ENCODE peak calls at places on chromosomes 6 and 20, in eight cellular contexts. E is uterus, U is stomach, F is H1, T is NB4, Q is HepG2, L is endothelial cell of umbilical vein, S is adrenal gland. G is an unnamed sample.

GRCh38 chr20:36313936-36314335 is 7.8 kb downstream of the DLGAP4 start:
- DNase-seq in E (no peak), U (no peak), F (no peak), T (no peak), Q (no peak), L (no peak), S (peak), G (no peak)

GRCh38 chr6:31626952-31627351 is 6.4 kb downstream of the PRRC2A start:
- DNase-seq in E (no peak), U (no peak), F (no peak), T (no peak), Q (no peak), L (no peak), S (no peak), G (no peak)

GRCh38 chr6:145736854-145737181 is 1.5 kb upstream of the EPM2A start:
- DNase-seq in E (peak), U (no peak), F (no peak), T (no peak), Q (no peak), L (peak), S (no peak), G (no peak)

GRCh38 chr6:47230579-47230978 is 79.1 kb downstream of the TNFRSF21 start:
- DNase-seq in E (no peak), U (no peak), F (no peak), T (no peak), Q (peak), L (no peak), S (no peak), G (no peak)

GRCh38 chr6:13354331-13355042 is 26.1 kb upstream of the TBC1D7 start:
- DNase-seq in E (no peak), U (no peak), F (no peak), T (peak), Q (no peak), L (peak), S (no peak), G (no peak)

GRCh38 chr20:4469910-4470309 is 251.8 kb upstream of the PRND start:
- DNase-seq in E (no peak), U (no peak), F (no peak), T (no peak), Q (no peak), L (no peak), S (no peak), G (no peak)

GRCh38 chr6:170266061-170266825 is 24.6 kb downstream of the DLL1 start:
- DNase-seq in E (no peak), U (no peak), F (no peak), T (peak), Q (no peak), L (no peak), S (no peak), G (no peak)

GRCh38 chr20:34585019-34585418 is 26.5 kb downstream of the MAP1LC3A start:
- DNase-seq in E (no peak), U (no peak), F (no peak), T (no peak), Q (no peak), L (no peak), S (no peak), G (no peak)

GRCh38 chr6:169960891-169961611 is 209.6 kb downstream of the ERMARD start:
- DNase-seq in E (no peak), U (peak), F (no peak), T (peak), Q (no peak), L (no peak), S (peak), G (no peak)

GRCh38 chr20:63734111-63734945 is 2.1 kb upstream of the LIME1 start:
- DNase-seq in E (no peak), U (no peak), F (no peak), T (no peak), Q (no peak), L (no peak), S (no peak), G (no peak)
- TF ChIP-seq POLR2A in E (no peak), U (no peak), F (no peak), T (no peak), Q (no peak), L (no peak), S (no peak), G (no peak)

GRCh38 chr20:50724851-50725721 is 6.3 kb upstream of the PARD6B start:
- DNase-seq in E (peak), U (peak), F (no peak), T (peak), Q (peak), L (no peak), S (peak), G (peak)
- TF ChIP-seq POLR2A in E (no peak), U (no peak), F (no peak), T (no peak), Q (no peak), L (no peak), S (peak), G (no peak)

DNA sequence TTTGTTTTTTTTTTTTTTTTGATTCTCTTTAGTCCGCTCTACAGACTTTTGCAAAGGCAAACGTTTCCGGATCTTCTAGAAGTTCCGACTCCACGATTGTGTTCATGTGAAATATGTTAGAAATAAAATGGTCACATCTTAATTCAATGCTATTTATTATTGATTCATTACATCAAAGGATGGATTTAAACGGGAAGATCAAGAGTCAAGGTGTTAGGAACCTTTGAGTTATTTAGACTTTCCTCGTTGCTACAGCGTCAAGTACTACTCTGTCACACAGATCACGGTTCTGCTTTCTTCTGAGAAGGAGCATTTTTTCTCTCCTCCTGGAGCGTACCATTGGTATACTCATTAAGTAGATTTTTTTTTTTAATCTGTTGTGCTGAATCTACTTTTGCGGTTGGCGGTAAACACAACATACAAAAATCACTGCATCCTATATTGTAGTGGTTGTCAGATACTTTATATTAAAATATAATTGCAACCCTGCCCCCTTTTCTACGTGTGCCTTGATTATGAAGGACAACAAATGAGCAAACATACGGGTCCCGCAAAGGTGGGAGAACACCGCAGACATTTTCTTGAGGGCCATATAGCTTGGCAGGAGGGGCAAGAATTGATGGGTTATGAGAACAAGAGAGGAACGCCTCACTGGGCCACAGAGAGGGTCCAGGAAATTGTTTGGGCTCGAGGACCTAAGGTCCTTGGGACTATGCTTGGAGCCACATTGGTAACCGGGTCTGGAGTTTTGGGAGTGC is 17.5 kb downstream of the HMGN4 start:
- DNase-seq in E (no peak), U (no peak), F (no peak), T (peak), Q (no peak), L (no peak), S (no peak), G (no peak)
- TF ChIP-seq POLR2A in E (no peak), U (no peak), F (no peak), T (no peak), Q (no peak), L (no peak), S (no peak), G (no peak)

DNA sequence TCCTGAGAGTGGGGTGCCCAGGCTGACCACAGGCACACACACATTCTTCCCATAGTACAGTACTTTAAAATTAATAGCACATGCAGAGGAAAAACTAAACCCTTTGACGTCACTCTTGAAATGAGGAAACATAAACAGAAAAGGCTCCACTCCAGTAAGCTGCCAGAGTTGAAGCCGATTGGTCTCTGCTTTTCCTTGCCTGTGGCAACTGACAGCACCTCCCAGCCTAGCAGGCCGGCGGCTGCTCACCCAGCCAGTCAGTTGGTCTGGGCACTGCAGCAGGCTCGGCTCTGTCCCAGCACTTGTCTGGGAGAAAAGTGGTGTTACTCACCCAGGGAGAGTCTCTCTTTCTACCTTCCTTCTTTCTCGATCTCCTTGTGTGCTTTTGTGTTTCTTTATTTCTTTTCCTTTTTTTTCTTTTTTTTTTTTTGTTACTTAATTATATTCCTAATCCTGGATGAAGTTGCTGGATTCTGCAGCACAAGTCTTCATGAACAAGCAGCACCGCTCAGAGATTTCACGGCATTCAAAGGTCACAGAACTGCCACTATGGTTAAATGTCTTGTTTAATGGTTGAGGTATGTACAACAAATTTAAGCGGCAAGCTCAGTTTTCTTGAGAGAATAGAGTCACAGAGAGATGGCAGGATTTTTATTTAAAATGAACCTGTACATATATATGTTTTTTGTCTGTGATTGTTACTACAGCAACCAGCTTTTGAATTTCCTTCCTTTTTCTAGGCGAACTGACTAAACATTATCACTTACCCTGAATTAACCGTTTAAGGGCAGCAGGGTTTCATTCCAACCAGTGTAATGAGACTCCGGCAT is at the start of gene PDE7B:
- DNase-seq in E (peak), U (peak), F (peak), T (peak), Q (no peak), L (peak), S (peak), G (no peak)
- TF ChIP-seq POLR2A in E (peak), U (no peak), F (no peak), T (no peak), Q (no peak), L (no peak), S (peak), G (no peak)

GRCh38 chr6:44127186-44128019 is at the start of the genes MRPL14 and TMEM63B:
- DNase-seq in E (peak), U (peak), F (peak), T (peak), Q (peak), L (peak), S (peak), G (peak)
- TF ChIP-seq POLR2A in E (peak), U (no peak), F (peak), T (peak), Q (peak), L (peak), S (peak), G (peak)

GRCh38 chr6:45378324-45378926 is 691 bp upstream of the SUPT3H start:
- DNase-seq in E (no peak), U (peak), F (no peak), T (no peak), Q (no peak), L (no peak), S (no peak), G (no peak)
- TF ChIP-seq POLR2A in E (no peak), U (no peak), F (no peak), T (no peak), Q (no peak), L (no peak), S (no peak), G (no peak)

GRCh38 chr6:67916389-67916788 is 718.7 kb upstream of the ADGRB3 start:
- DNase-seq in E (no peak), U (no peak), F (no peak), T (no peak), Q (no peak), L (no peak), S (no peak), G (no peak)
- TF ChIP-seq POLR2A in E (no peak), U (no peak), F (no peak), T (no peak), Q (no peak), L (no peak), S (no peak), G (no peak)

GRCh38 chr6:35259194-35259945 is at the start of gene ZNF76:
- DNase-seq in E (peak), U (peak), F (peak), T (peak), Q (peak), L (peak), S (peak), G (peak)
- TF ChIP-seq POLR2A in E (peak), U (no peak), F (no peak), T (peak), Q (peak), L (peak), S (peak), G (no peak)